ENCODE peak calls at places on chromosomes 3 and 15, in seven cellular contexts. Y, V, T, L, U, X and G are unnamed samples.

GRCh38 chr3:172104471-172105072 is 65.2 kb downstream of the FNDC3B start:
- DNase-seq in Y (peak; percentile 34), V (no peak), T (no peak), L (no peak), U (no peak), X (no peak), G (no peak)

GRCh38 chr3:3701949-3702348 is 97.3 kb upstream of the LRRN1 start:
- DNase-seq in Y (no peak), V (no peak), T (no peak), L (no peak), U (no peak), X (no peak), G (no peak)

GRCh38 chr15:90412356-90413194 is 24.5 kb downstream of the IQGAP1 start:
- DNase-seq in Y (no peak), V (peak; percentile 46), T (no peak), L (peak; percentile 55), U (no peak), X (no peak), G (no peak)

GRCh38 chr3:126758882-126759281 is 54.8 kb downstream of the CHCHD6 start:
- DNase-seq in Y (no peak), V (no peak), T (no peak), L (no peak), U (no peak), X (no peak), G (no peak)

GRCh38 chr15:73983211-73983727 is 8.8 kb downstream of the STOML1 start:
- DNase-seq in Y (no peak), V (peak; percentile 97), T (no peak), L (no peak), U (peak; percentile 83), X (peak; percentile 95), G (no peak)

GRCh38 chr3:75294124-75294523 is 370.0 kb upstream of the FRG2C start:
- DNase-seq in Y (peak; percentile 58), V (peak; percentile 10), T (peak; percentile 33), L (no peak), U (no peak), X (peak; percentile 67), G (no peak)

GRCh38 chr15:48040166-48040817 is 80.5 kb upstream of the SLC24A5 start:
- DNase-seq in Y (no peak), V (peak; percentile 81), T (peak; percentile 31), L (no peak), U (no peak), X (no peak), G (no peak)

GRCh38 chr3:60363817-60364216 is 887.4 kb downstream of the FHIT start:
- DNase-seq in Y (no peak), V (no peak), T (no peak), L (no peak), U (no peak), X (no peak), G (no peak)

GRCh38 chr3:123880998-123881561 is 3.1 kb downstream of the MYLK start:
- DNase-seq in Y (peak; percentile 18), V (peak; percentile 50), T (no peak), L (no peak), U (no peak), X (peak; percentile 66), G (no peak)
- TF ChIP-seq CTCF in Y (peak; percentile 41), V (peak; percentile 29), T (peak; percentile 23), L (no peak), U (no peak), X (peak; percentile 48), G (peak; percentile 68)

GRCh38 chr3:94032187-94032586 is 3.8 kb upstream of the STX19 start:
- DNase-seq in Y (no peak), V (no peak), T (no peak), L (no peak), U (no peak), X (no peak), G (no peak)

GRCh38 chr3:94036909-94037507 is 8.6 kb upstream of the STX19 start:
- DNase-seq in Y (no peak), V (peak; percentile 59), T (peak; percentile 20), L (no peak), U (no peak), X (no peak), G (no peak)
- TF ChIP-seq CTCF in Y (peak; percentile 35), V (peak; percentile 48), T (peak; percentile 37), L (peak; percentile 50), U (peak; percentile 33), X (peak; percentile 27), G (peak; percentile 68)

GRCh38 chr15:84611631-84612030 is 10.8 kb downstream of the ZSCAN2 start:
- DNase-seq in Y (no peak), V (no peak), T (no peak), L (no peak), U (no peak), X (no peak), G (no peak)
- TF ChIP-seq CTCF in Y (no peak), V (no peak), T (no peak), L (no peak), U (no peak), X (no peak), G (no peak)

GRCh38 chr15:59420986-59421618 is 16.9 kb upstream of the FAM81A start:
- DNase-seq in Y (peak; percentile 35), V (no peak), T (no peak), L (no peak), U (no peak), X (no peak), G (no peak)
- TF ChIP-seq CTCF in Y (no peak), V (no peak), T (no peak), L (no peak), U (no peak), X (no peak), G (peak; percentile 28)

GRCh38 chr15:31391687-31392671 is 65.3 kb downstream of the KLF13 start:
- DNase-seq in Y (peak; percentile 80), V (peak; percentile 53), T (peak; percentile 64), L (peak; percentile 89), U (peak; percentile 94), X (peak; percentile 96), G (peak; percentile 73)

GRCh38 chr15:31393441-31394091 is 66.9 kb downstream of the KLF13 start:
- DNase-seq in Y (no peak), V (no peak), T (no peak), L (peak; percentile 46), U (no peak), X (peak; percentile 75), G (no peak)

GRCh38 chr15:31390777-31391486 is 64.3 kb downstream of the KLF13 start:
- DNase-seq in Y (no peak), V (no peak), T (no peak), L (no peak), U (no peak), X (peak; percentile 75), G (no peak)

GRCh38 chr15:31390029-31390428 is 63.4 kb downstream of the KLF13 start:
- DNase-seq in Y (no peak), V (no peak), T (no peak), L (no peak), U (no peak), X (no peak), G (no peak)

GRCh38 chr15:31392761-31393401 is 66.2 kb downstream of the KLF13 start:
- DNase-seq in Y (peak; percentile 54), V (no peak), T (no peak), L (peak; percentile 54), U (no peak), X (peak; percentile 87), G (peak; percentile 69)
- TF ChIP-seq CTCF in Y (no peak), V (no peak), T (no peak), L (no peak), U (no peak), X (no peak), G (no peak)

GRCh38 chr3:65170357-65171090 is 482.7 kb upstream of the ADAMTS9 start:
- DNase-seq in Y (no peak), V (peak; percentile 89), T (no peak), L (no peak), U (peak; percentile 92), X (peak; percentile 95), G (no peak)
- TF ChIP-seq CTCF in Y (peak; percentile 46), V (peak; percentile 40), T (no peak), L (no peak), U (peak; percentile 47), X (peak; percentile 20), G (peak; percentile 72)

GRCh38 chr3:28915711-28916481 is 365.0 kb upstream of the RBMS3 start:
- DNase-seq in Y (peak; percentile 32), V (peak; percentile 83), T (peak; percentile 27), L (no peak), U (no peak), X (no peak), G (no peak)
- TF ChIP-seq CTCF in Y (peak; percentile 22), V (peak; percentile 8), T (peak; percentile 24), L (no peak), U (no peak), X (no peak), G (no peak)

DNA sequence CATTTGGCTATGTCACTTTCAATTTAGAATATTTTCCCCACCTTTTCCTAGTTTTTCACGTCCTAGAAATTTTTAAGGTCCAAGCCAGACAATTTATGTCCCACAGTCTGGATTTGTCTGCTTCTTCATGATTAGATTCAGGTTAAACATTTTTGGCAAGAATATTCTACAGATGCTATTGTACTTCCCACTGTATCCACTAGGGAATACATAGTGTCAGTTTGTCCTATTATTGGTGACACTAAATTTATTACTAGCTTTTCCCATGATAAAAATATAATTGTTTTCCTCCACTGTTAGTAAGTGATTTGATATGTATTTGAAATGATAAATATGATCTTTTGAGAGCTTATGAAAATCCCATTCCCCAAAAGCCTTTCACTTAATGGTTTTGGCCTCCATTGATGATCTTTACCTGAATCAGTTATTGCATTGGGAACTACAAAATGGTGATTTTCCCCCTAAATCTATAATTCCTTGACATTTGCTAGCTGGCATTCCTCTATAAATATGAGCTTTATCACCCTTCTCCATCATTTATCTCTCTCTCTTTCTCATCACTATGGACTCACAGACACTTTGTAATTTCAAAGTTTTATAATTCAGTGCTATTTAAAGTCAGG is 8.3 kb downstream of the ARL14 start:
- DNase-seq in Y (no peak), V (no peak), T (no peak), L (no peak), U (no peak), X (no peak), G (no peak)
- TF ChIP-seq CTCF in Y (peak; percentile 35), V (peak; percentile 22), T (peak; percentile 45), L (peak; percentile 13), U (peak; percentile 18), X (no peak), G (peak; percentile 68)

DNA sequence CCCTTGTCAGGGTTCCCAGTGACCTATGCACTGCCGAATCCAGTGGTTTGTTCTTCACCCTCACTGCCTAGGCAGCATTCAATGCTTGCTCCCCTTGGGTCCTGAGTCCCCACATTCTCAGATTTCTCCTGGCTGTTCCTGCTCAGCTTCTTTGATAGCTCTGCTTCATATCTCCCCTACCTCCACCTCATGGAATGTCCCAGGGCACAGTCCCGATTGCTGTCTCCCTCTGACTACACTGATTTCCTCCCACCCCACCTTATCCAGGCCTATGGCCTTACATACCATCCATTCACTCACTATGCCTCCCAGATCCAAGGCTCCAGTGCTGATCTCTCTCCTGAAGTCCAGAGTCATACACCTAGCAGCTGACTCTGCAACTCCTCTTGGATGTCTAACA is 1.5 kb upstream of the CDHR4 start:
- DNase-seq in Y (no peak), V (no peak), T (no peak), L (no peak), U (no peak), X (no peak), G (no peak)
- TF ChIP-seq CTCF in Y (no peak), V (no peak), T (no peak), L (no peak), U (no peak), X (no peak), G (no peak)

DNA sequence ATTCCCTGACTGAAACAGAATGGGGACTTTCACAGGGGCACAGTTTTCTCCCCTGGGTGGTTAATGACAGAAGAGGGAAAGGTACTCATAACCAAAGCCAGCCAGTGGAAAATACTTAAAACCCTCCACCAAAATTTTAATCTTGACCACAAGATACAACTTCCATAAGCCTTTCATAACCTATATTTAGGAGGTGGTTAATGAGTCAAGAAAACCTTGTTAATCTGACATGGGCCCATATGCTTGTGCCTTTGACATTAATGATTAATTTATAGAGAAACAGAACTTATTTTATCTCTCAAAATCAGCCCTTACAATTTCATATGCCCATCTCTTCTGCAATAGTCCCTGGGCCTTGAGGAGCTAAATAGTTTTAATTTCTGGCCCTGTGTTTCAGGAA is 31.2 kb downstream of the IQCF6 start:
- DNase-seq in Y (no peak), V (no peak), T (no peak), L (no peak), U (no peak), X (no peak), G (no peak)
- TF ChIP-seq CTCF in Y (no peak), V (no peak), T (no peak), L (no peak), U (no peak), X (no peak), G (no peak)